ENCODE peak calls at places on chromosomes 6 and 20, in seven cellular contexts. R, H, Y, L, G, P and N are unnamed samples.

GRCh38 chr6:169798764-169799473 is 47.5 kb downstream of the ERMARD start:
- DNase-seq in L (no peak), G (no peak), H (no peak), P (no peak), Y (no peak), R (no peak), N (no peak)

GRCh38 chr20:58649288-58650180 is 1.5 kb upstream of the STX16 start:
- DNase-seq in Y (no peak), G (no peak), L (no peak), R (no peak), H (peak), P (no peak), N (peak)

GRCh38 chr20:59176812-59177211 is 13.2 kb downstream of the ZNF831 start:
- DNase-seq in Y (no peak), G (no peak), P (no peak), L (no peak), H (no peak), R (no peak), N (no peak)

GRCh38 chr6:13814938-13815575 is 700 bp upstream of the MCUR1 start:
- DNase-seq in L (no peak), G (no peak), H (no peak), Y (no peak), R (no peak), P (peak), N (no peak)

GRCh38 chr6:4675086-4675485 is 101.1 kb upstream of the CDYL start:
- DNase-seq in Y (no peak), H (no peak), P (no peak), L (no peak), R (no peak), G (no peak), N (no peak)

GRCh38 chr6:14384175-14384949 is 266.8 kb downstream of the CD83 start:
- DNase-seq in R (no peak), L (no peak), H (no peak), Y (no peak), G (no peak), P (no peak), N (no peak)

GRCh38 chr20:17806739-17807441 is 107.1 kb downstream of the BANF2 start:
- DNase-seq in R (peak), Y (no peak), H (peak), G (peak), L (no peak), P (peak), N (no peak)

GRCh38 chr6:9140181-9140580 is 704.8 kb upstream of the SLC35B3 start:
- DNase-seq in Y (no peak), L (peak), R (no peak), G (no peak), H (no peak), P (no peak), N (no peak)

GRCh38 chr20:50085146-50085480 is 27.8 kb downstream of the UBE2V1 start:
- DNase-seq in Y (no peak), H (no peak), P (no peak), R (no peak), L (peak), G (no peak), N (peak)

GRCh38 chr6:31597006-31597405 is 4.2 kb upstream of the NCR3 start:
- DNase-seq in P (peak), G (no peak), Y (peak), R (no peak), L (no peak), H (no peak), N (no peak)

GRCh38 chr6:68575765-68576439 is 59.2 kb upstream of the ADGRB3 start:
- DNase-seq in G (no peak), R (no peak), L (no peak), H (no peak), P (peak), Y (no peak), N (no peak)

GRCh38 chr6:40713002-40713719 is 126.0 kb upstream of the LRFN2 start:
- DNase-seq in R (no peak), P (peak), G (no peak), L (no peak), H (no peak), Y (no peak), N (no peak)

GRCh38 chr20:61759286-61760065 is 306.2 kb downstream of the TAF4 start:
- DNase-seq in G (no peak), P (no peak), R (no peak), L (peak), H (no peak), Y (no peak), N (no peak)

GRCh38 chr20:4138056-4138455 is 122.7 kb upstream of the RNF24 start:
- DNase-seq in L (no peak), Y (no peak), H (no peak), G (no peak), P (no peak), R (no peak), N (no peak)

GRCh38 chr6:37679539-37680476 is 17.9 kb downstream of the MDGA1 start:
- DNase-seq in Y (no peak), R (no peak), G (no peak), H (no peak), P (no peak), L (no peak), N (no peak)

GRCh38 chr20:39885975-39886649 is 802.9 kb downstream of the MAFB start:
- DNase-seq in H (peak), Y (no peak), P (peak), L (peak), G (peak), R (peak), N (no peak)

GRCh38 chr20:29410805-29411457 is 1846.5 kb upstream of the DEFB115 start:
- DNase-seq in H (no peak), G (no peak), Y (no peak), L (no peak), R (no peak), P (no peak), N (no peak)

GRCh38 chr20:18388860-18389259 is 78.0 kb downstream of the DZANK1 start:
- DNase-seq in Y (peak), H (no peak), L (no peak), R (no peak), P (peak), G (peak), N (no peak)

GRCh38 chr20:7841291-7841966 is 98.8 kb downstream of the HAO1 start:
- DNase-seq in H (peak), L (no peak), R (peak), Y (no peak), P (peak), G (peak), N (no peak)

GRCh38 chr6:153131037-153131981 is at the start of gene RGS17:
- DNase-seq in G (peak), R (peak), H (peak), Y (no peak), P (peak), L (no peak), N (no peak)

GRCh38 chr6:155185544-155185943 is 78.3 kb upstream of the CLDN20 start:
- DNase-seq in P (peak), R (no peak), Y (peak), H (no peak), L (no peak), G (no peak), N (no peak)

GRCh38 chr6:13278991-13279390 is 49.3 kb downstream of the TBC1D7 start:
- DNase-seq in G (no peak), R (peak), H (no peak), P (no peak), L (no peak), Y (no peak), N (no peak)

GRCh38 chr20:44334306-44334705 is 2.5 kb upstream of the R3HDML start:
- DNase-seq in L (no peak), P (no peak), H (no peak), G (no peak), Y (no peak), R (no peak), N (no peak)

GRCh38 chr20:37413354-37413753 is 67.4 kb downstream of the SRC start:
- DNase-seq in R (no peak), L (no peak), H (no peak), Y (no peak), G (no peak), P (no peak), N (no peak)

GRCh38 chr20:3045042-3045815 is 623 bp upstream of the MRPS26 start:
- DNase-seq in R (peak), L (peak), H (peak), G (no peak), P (peak), Y (no peak), N (peak)

GRCh38 chr20:43507150-43508080 is at the start of gene L3MBTL1:
- DNase-seq in G (no peak), L (no peak), H (no peak), Y (peak), R (no peak), P (peak), N (peak)

GRCh38 chr6:106089981-106090380 is 3.8 kb downstream of the PRDM1 start:
- DNase-seq in G (no peak), L (no peak), Y (no peak), R (peak), P (peak), H (no peak), N (no peak)

GRCh38 chr6:39003072-39003471 is 45.5 kb upstream of the GLP1R start:
- DNase-seq in G (no peak), H (no peak), Y (no peak), P (peak), R (no peak), L (no peak), N (no peak)

GRCh38 chr6:48074368-48074767 is 36.6 kb downstream of the PTCHD4 start:
- DNase-seq in G (no peak), L (no peak), R (no peak), P (peak), H (no peak), Y (no peak), N (no peak)

GRCh38 chr6:84773133-84773430 is 8.7 kb upstream of the TBX18 start:
- DNase-seq in G (no peak), P (peak), R (no peak), H (no peak), Y (no peak), L (no peak), N (no peak)

GRCh38 chr6:106510090-106510970 is 119.0 kb downstream of the RTN4IP1 start:
- DNase-seq in P (peak), R (no peak), H (peak), L (peak), G (no peak), Y (no peak), N (peak)

GRCh38 chr20:12012241-12013222 is 94.8 kb downstream of the BTBD3 start:
- DNase-seq in G (peak), P (peak), L (no peak), Y (peak), H (peak), R (no peak), N (no peak)

GRCh38 chr6:80163754-80164187 is 57.3 kb downstream of the BCKDHB start:
- DNase-seq in H (no peak), R (peak), P (peak), L (no peak), Y (peak), G (peak), N (no peak)

GRCh38 chr6:36914227-36914794 is 28.6 kb downstream of the C6orf89 start:
- DNase-seq in Y (peak), L (no peak), P (peak), H (no peak), R (no peak), G (no peak), N (no peak)

GRCh38 chr6:28115799-28116198 is 8.6 kb upstream of the ZSCAN16 start:
- DNase-seq in R (no peak), H (no peak), L (no peak), Y (no peak), P (no peak), G (no peak), N (no peak)

GRCh38 chr20:25039697-25040437 is 18.1 kb downstream of the ACSS1 start:
- DNase-seq in L (peak), P (peak), Y (no peak), H (peak), R (no peak), G (no peak), N (no peak)
- TF ChIP-seq CTCF in L (no peak), P (no peak), Y (no peak), H (no peak), R (no peak), G (no peak), N (no peak)

GRCh38 chr20:14561733-14562132 is 224.3 kb upstream of the FLRT3 start:
- DNase-seq in H (no peak), P (peak), G (no peak), L (no peak), Y (no peak), R (no peak), N (no peak)
- TF ChIP-seq CTCF in H (no peak), P (peak), G (no peak), L (no peak), Y (no peak), R (no peak), N (no peak)

DNA sequence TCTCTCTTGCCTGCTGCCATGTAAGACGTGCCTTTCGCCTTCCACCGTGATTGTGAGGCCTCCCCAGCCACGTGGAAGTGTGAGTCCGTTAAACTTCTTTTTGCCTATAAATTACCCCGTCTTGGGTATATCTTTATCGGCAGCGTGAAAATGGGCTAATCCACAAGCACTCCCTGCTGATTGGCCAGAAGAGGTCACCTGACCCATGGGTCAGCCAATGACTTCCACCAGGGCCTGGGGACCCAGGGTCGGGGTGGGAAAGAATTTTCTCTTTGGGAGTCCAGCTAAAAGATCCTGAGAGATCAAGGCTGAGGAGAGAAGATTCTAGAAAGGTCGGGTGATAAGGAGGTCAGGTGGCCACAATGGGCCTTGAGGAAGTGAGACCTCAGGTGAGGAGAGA is 17.1 kb downstream of the ZBP1 start:
- DNase-seq in Y (no peak), P (no peak), L (no peak), G (no peak), H (no peak), R (no peak), N (no peak)
- TF ChIP-seq CTCF in Y (no peak), P (no peak), L (no peak), G (no peak), H (no peak), R (no peak), N (no peak)

GRCh38 chr20:47365023-47365764 is 8.7 kb upstream of the ZMYND8 start:
- DNase-seq in R (no peak), G (no peak), H (no peak), P (no peak), L (no peak), Y (no peak), N (no peak)
- TF ChIP-seq CTCF in R (no peak), G (no peak), H (no peak), P (no peak), L (no peak), Y (no peak), N (no peak)